ENCODE peak calls at places on chromosome 7, in ten cellular contexts. One of them, this sample, is unnamed.
A peak's percentile ranks its signal among the peaks of the same experiment; 100 is the strongest.

GRCh38 chr7:99267530-99268360 is 4.9 kb upstream of the MYH16 start:
- DNase-seq in fibroblast of lung: peak; percentile 68
- DNase-seq in ELF-1: no peak
- DNase-seq in iris pigment epithelial cell: peak; percentile 91
- DNase-seq in activated effector memory CD4-positive, alpha-beta T cell treated with anti-CD3 and anti-CD28 coated beads, Interleukin-2, amount 50 U/mL, for 16 hours: no peak
- DNase-seq in mesothelial cell of epicardium: no peak
- DNase-seq in AG10803: peak; percentile 77
- DNase-seq in pons: peak; percentile 74
- DNase-seq in GM13976: no peak
- DNase-seq in naive thymus-derived CD4-positive, alpha-beta T cell: no peak
- DNase-seq in this sample: peak; percentile 78

GRCh38 chr7:45581271-45581780 is 7.2 kb downstream of the ADCY1 start:
- DNase-seq in fibroblast of lung: no peak
- DNase-seq in ELF-1: no peak
- DNase-seq in iris pigment epithelial cell: no peak
- DNase-seq in activated effector memory CD4-positive, alpha-beta T cell treated with anti-CD3 and anti-CD28 coated beads, Interleukin-2, amount 50 U/mL, for 16 hours: peak; percentile 47
- DNase-seq in mesothelial cell of epicardium: no peak
- DNase-seq in AG10803: no peak
- DNase-seq in pons: no peak
- DNase-seq in GM13976: no peak
- DNase-seq in naive thymus-derived CD4-positive, alpha-beta T cell: no peak
- DNase-seq in this sample: no peak

GRCh38 chr7:106371629-106372028 is 86.8 kb upstream of the NAMPT start:
- DNase-seq in fibroblast of lung: no peak
- DNase-seq in ELF-1: no peak
- DNase-seq in iris pigment epithelial cell: no peak
- DNase-seq in activated effector memory CD4-positive, alpha-beta T cell treated with anti-CD3 and anti-CD28 coated beads, Interleukin-2, amount 50 U/mL, for 16 hours: no peak
- DNase-seq in mesothelial cell of epicardium: no peak
- DNase-seq in AG10803: peak; percentile 3
- DNase-seq in pons: no peak
- DNase-seq in GM13976: no peak
- DNase-seq in naive thymus-derived CD4-positive, alpha-beta T cell: no peak
- DNase-seq in this sample: no peak

GRCh38 chr7:156639426-156640256 is 933 bp upstream of the RNF32 start:
- DNase-seq in fibroblast of lung: peak; percentile 8
- DNase-seq in ELF-1: no peak
- DNase-seq in iris pigment epithelial cell: peak; percentile 11
- DNase-seq in activated effector memory CD4-positive, alpha-beta T cell treated with anti-CD3 and anti-CD28 coated beads, Interleukin-2, amount 50 U/mL, for 16 hours: peak; percentile 64
- DNase-seq in mesothelial cell of epicardium: no peak
- DNase-seq in AG10803: peak; percentile 4
- DNase-seq in pons: no peak
- DNase-seq in GM13976: no peak
- DNase-seq in naive thymus-derived CD4-positive, alpha-beta T cell: no peak
- DNase-seq in this sample: no peak

GRCh38 chr7:83643012-83643411 is 5.9 kb downstream of the SEMA3E start:
- DNase-seq in fibroblast of lung: no peak
- DNase-seq in ELF-1: no peak
- DNase-seq in iris pigment epithelial cell: no peak
- DNase-seq in activated effector memory CD4-positive, alpha-beta T cell treated with anti-CD3 and anti-CD28 coated beads, Interleukin-2, amount 50 U/mL, for 16 hours: no peak
- DNase-seq in mesothelial cell of epicardium: no peak
- DNase-seq in AG10803: no peak
- DNase-seq in pons: no peak
- DNase-seq in GM13976: no peak
- DNase-seq in naive thymus-derived CD4-positive, alpha-beta T cell: no peak
- DNase-seq in this sample: no peak

GRCh38 chr7:41114691-41115090 is 588.2 kb downstream of the INHBA start:
- DNase-seq in fibroblast of lung: no peak
- DNase-seq in ELF-1: no peak
- DNase-seq in iris pigment epithelial cell: no peak
- DNase-seq in activated effector memory CD4-positive, alpha-beta T cell treated with anti-CD3 and anti-CD28 coated beads, Interleukin-2, amount 50 U/mL, for 16 hours: no peak
- DNase-seq in mesothelial cell of epicardium: no peak
- DNase-seq in AG10803: no peak
- DNase-seq in pons: no peak
- DNase-seq in GM13976: no peak
- DNase-seq in naive thymus-derived CD4-positive, alpha-beta T cell: no peak
- DNase-seq in this sample: no peak

GRCh38 chr7:6650521-6651011 is 13.4 kb downstream of the ZNF316 start:
- DNase-seq in fibroblast of lung: no peak
- DNase-seq in ELF-1: no peak
- DNase-seq in iris pigment epithelial cell: no peak
- DNase-seq in activated effector memory CD4-positive, alpha-beta T cell treated with anti-CD3 and anti-CD28 coated beads, Interleukin-2, amount 50 U/mL, for 16 hours: peak; percentile 50
- DNase-seq in mesothelial cell of epicardium: no peak
- DNase-seq in AG10803: no peak
- DNase-seq in pons: no peak
- DNase-seq in GM13976: no peak
- DNase-seq in naive thymus-derived CD4-positive, alpha-beta T cell: no peak
- DNase-seq in this sample: no peak

GRCh38 chr7:100604976-100605911 is 3.1 kb downstream of the PCOLCE start:
- DNase-seq in fibroblast of lung: no peak
- DNase-seq in ELF-1: peak; percentile 46
- DNase-seq in iris pigment epithelial cell: no peak
- DNase-seq in activated effector memory CD4-positive, alpha-beta T cell treated with anti-CD3 and anti-CD28 coated beads, Interleukin-2, amount 50 U/mL, for 16 hours: peak; percentile 80
- DNase-seq in mesothelial cell of epicardium: peak; percentile 57
- DNase-seq in AG10803: no peak
- DNase-seq in pons: no peak
- DNase-seq in GM13976: peak; percentile 49
- DNase-seq in naive thymus-derived CD4-positive, alpha-beta T cell: peak; percentile 43
- DNase-seq in this sample: peak; percentile 64

GRCh38 chr7:112459645-112460044 is 9.4 kb downstream of the IFRD1 start:
- DNase-seq in fibroblast of lung: no peak
- DNase-seq in ELF-1: no peak
- DNase-seq in iris pigment epithelial cell: no peak
- DNase-seq in activated effector memory CD4-positive, alpha-beta T cell treated with anti-CD3 and anti-CD28 coated beads, Interleukin-2, amount 50 U/mL, for 16 hours: no peak
- DNase-seq in mesothelial cell of epicardium: no peak
- DNase-seq in AG10803: no peak
- DNase-seq in pons: no peak
- DNase-seq in GM13976: no peak
- DNase-seq in naive thymus-derived CD4-positive, alpha-beta T cell: no peak
- DNase-seq in this sample: no peak

GRCh38 chr7:16638282-16639265 is 7.0 kb downstream of the ANKMY2 start:
- DNase-seq in fibroblast of lung: no peak
- DNase-seq in ELF-1: no peak
- DNase-seq in iris pigment epithelial cell: no peak
- DNase-seq in activated effector memory CD4-positive, alpha-beta T cell treated with anti-CD3 and anti-CD28 coated beads, Interleukin-2, amount 50 U/mL, for 16 hours: no peak
- DNase-seq in mesothelial cell of epicardium: no peak
- DNase-seq in AG10803: peak; percentile 24
- DNase-seq in pons: no peak
- DNase-seq in GM13976: no peak
- DNase-seq in naive thymus-derived CD4-positive, alpha-beta T cell: no peak
- DNase-seq in this sample: no peak

GRCh38 chr7:981793-982510 is 1.0 kb upstream of the CYP2W1 start:
- DNase-seq in fibroblast of lung: no peak
- DNase-seq in ELF-1: no peak
- DNase-seq in iris pigment epithelial cell: no peak
- DNase-seq in activated effector memory CD4-positive, alpha-beta T cell treated with anti-CD3 and anti-CD28 coated beads, Interleukin-2, amount 50 U/mL, for 16 hours: no peak
- DNase-seq in mesothelial cell of epicardium: no peak
- DNase-seq in AG10803: no peak
- DNase-seq in pons: no peak
- DNase-seq in GM13976: no peak
- DNase-seq in naive thymus-derived CD4-positive, alpha-beta T cell: no peak
- DNase-seq in this sample: no peak

GRCh38 chr7:88302486-88302885 is 4.2 kb downstream of the STEAP4 start:
- DNase-seq in fibroblast of lung: no peak
- DNase-seq in ELF-1: no peak
- DNase-seq in iris pigment epithelial cell: no peak
- DNase-seq in activated effector memory CD4-positive, alpha-beta T cell treated with anti-CD3 and anti-CD28 coated beads, Interleukin-2, amount 50 U/mL, for 16 hours: no peak
- DNase-seq in mesothelial cell of epicardium: no peak
- DNase-seq in AG10803: no peak
- DNase-seq in pons: no peak
- DNase-seq in GM13976: no peak
- DNase-seq in naive thymus-derived CD4-positive, alpha-beta T cell: no peak
- DNase-seq in this sample: no peak

GRCh38 chr7:36400023-36400422 is 10.4 kb downstream of the ANLN start:
- DNase-seq in fibroblast of lung: no peak
- DNase-seq in ELF-1: no peak
- DNase-seq in iris pigment epithelial cell: no peak
- DNase-seq in activated effector memory CD4-positive, alpha-beta T cell treated with anti-CD3 and anti-CD28 coated beads, Interleukin-2, amount 50 U/mL, for 16 hours: no peak
- DNase-seq in mesothelial cell of epicardium: no peak
- DNase-seq in AG10803: no peak
- DNase-seq in pons: no peak
- DNase-seq in GM13976: no peak
- DNase-seq in naive thymus-derived CD4-positive, alpha-beta T cell: no peak
- DNase-seq in this sample: no peak

GRCh38 chr7:106606120-106606519 is 54.8 kb downstream of the CCDC71L start:
- DNase-seq in fibroblast of lung: no peak
- DNase-seq in ELF-1: no peak
- DNase-seq in iris pigment epithelial cell: no peak
- DNase-seq in activated effector memory CD4-positive, alpha-beta T cell treated with anti-CD3 and anti-CD28 coated beads, Interleukin-2, amount 50 U/mL, for 16 hours: no peak
- DNase-seq in mesothelial cell of epicardium: no peak
- DNase-seq in AG10803: no peak
- DNase-seq in pons: no peak
- DNase-seq in GM13976: no peak
- DNase-seq in naive thymus-derived CD4-positive, alpha-beta T cell: no peak
- DNase-seq in this sample: no peak

GRCh38 chr7:127320974-127321373 is 68.2 kb upstream of the GRM8 start:
- DNase-seq in fibroblast of lung: no peak
- DNase-seq in ELF-1: no peak
- DNase-seq in iris pigment epithelial cell: no peak
- DNase-seq in activated effector memory CD4-positive, alpha-beta T cell treated with anti-CD3 and anti-CD28 coated beads, Interleukin-2, amount 50 U/mL, for 16 hours: no peak
- DNase-seq in mesothelial cell of epicardium: no peak
- DNase-seq in AG10803: no peak
- DNase-seq in pons: no peak
- DNase-seq in GM13976: no peak
- DNase-seq in naive thymus-derived CD4-positive, alpha-beta T cell: no peak
- DNase-seq in this sample: no peak

GRCh38 chr7:105336009-105336408 is 52.7 kb downstream of the SRPK2 start:
- DNase-seq in fibroblast of lung: peak; percentile 49
- DNase-seq in ELF-1: no peak
- DNase-seq in iris pigment epithelial cell: no peak
- DNase-seq in activated effector memory CD4-positive, alpha-beta T cell treated with anti-CD3 and anti-CD28 coated beads, Interleukin-2, amount 50 U/mL, for 16 hours: no peak
- DNase-seq in mesothelial cell of epicardium: no peak
- DNase-seq in AG10803: no peak
- DNase-seq in pons: peak; percentile 41
- DNase-seq in GM13976: no peak
- DNase-seq in naive thymus-derived CD4-positive, alpha-beta T cell: no peak
- DNase-seq in this sample: peak; percentile 47

GRCh38 chr7:137790828-137791227 is 55.9 kb downstream of the DGKI start:
- DNase-seq in fibroblast of lung: no peak
- DNase-seq in ELF-1: no peak
- DNase-seq in iris pigment epithelial cell: no peak
- DNase-seq in activated effector memory CD4-positive, alpha-beta T cell treated with anti-CD3 and anti-CD28 coated beads, Interleukin-2, amount 50 U/mL, for 16 hours: no peak
- DNase-seq in mesothelial cell of epicardium: no peak
- DNase-seq in AG10803: peak; percentile 33
- DNase-seq in pons: no peak
- DNase-seq in GM13976: no peak
- DNase-seq in naive thymus-derived CD4-positive, alpha-beta T cell: no peak
- DNase-seq in this sample: no peak

GRCh38 chr7:40009301-40009700 is 59.2 kb downstream of the CDK13 start:
- DNase-seq in fibroblast of lung: no peak
- DNase-seq in ELF-1: no peak
- DNase-seq in iris pigment epithelial cell: peak; percentile 21
- DNase-seq in activated effector memory CD4-positive, alpha-beta T cell treated with anti-CD3 and anti-CD28 coated beads, Interleukin-2, amount 50 U/mL, for 16 hours: no peak
- DNase-seq in mesothelial cell of epicardium: no peak
- DNase-seq in AG10803: peak; percentile 18
- DNase-seq in pons: no peak
- DNase-seq in GM13976: no peak
- DNase-seq in naive thymus-derived CD4-positive, alpha-beta T cell: no peak
- DNase-seq in this sample: no peak

GRCh38 chr7:122092964-122093797 is 50.9 kb downstream of the AASS start:
- DNase-seq in fibroblast of lung: peak; percentile 85
- DNase-seq in ELF-1: peak; percentile 69
- DNase-seq in iris pigment epithelial cell: peak; percentile 86
- DNase-seq in activated effector memory CD4-positive, alpha-beta T cell treated with anti-CD3 and anti-CD28 coated beads, Interleukin-2, amount 50 U/mL, for 16 hours: peak; percentile 76
- DNase-seq in mesothelial cell of epicardium: peak; percentile 74
- DNase-seq in AG10803: peak; percentile 79
- DNase-seq in pons: peak; percentile 77
- DNase-seq in GM13976: peak; percentile 13
- DNase-seq in naive thymus-derived CD4-positive, alpha-beta T cell: peak; percentile 46
- DNase-seq in this sample: peak; percentile 67

GRCh38 chr7:80725181-80725611 is 86.8 kb downstream of the CD36 start:
- DNase-seq in fibroblast of lung: no peak
- DNase-seq in ELF-1: no peak
- DNase-seq in iris pigment epithelial cell: no peak
- DNase-seq in activated effector memory CD4-positive, alpha-beta T cell treated with anti-CD3 and anti-CD28 coated beads, Interleukin-2, amount 50 U/mL, for 16 hours: no peak
- DNase-seq in mesothelial cell of epicardium: no peak
- DNase-seq in AG10803: no peak
- DNase-seq in pons: no peak
- DNase-seq in GM13976: no peak
- DNase-seq in naive thymus-derived CD4-positive, alpha-beta T cell: no peak
- DNase-seq in this sample: no peak

GRCh38 chr7:44379366-44380178 is 54.2 kb upstream of the CAMK2B start:
- DNase-seq in fibroblast of lung: peak; percentile 21
- DNase-seq in ELF-1: no peak
- DNase-seq in iris pigment epithelial cell: peak; percentile 41
- DNase-seq in activated effector memory CD4-positive, alpha-beta T cell treated with anti-CD3 and anti-CD28 coated beads, Interleukin-2, amount 50 U/mL, for 16 hours: no peak
- DNase-seq in mesothelial cell of epicardium: no peak
- DNase-seq in AG10803: peak; percentile 25
- DNase-seq in pons: no peak
- DNase-seq in GM13976: peak; percentile 24
- DNase-seq in naive thymus-derived CD4-positive, alpha-beta T cell: no peak
- DNase-seq in this sample: peak; percentile 34

GRCh38 chr7:143392875-143393266 is 11.7 kb downstream of the ZYX start:
- DNase-seq in fibroblast of lung: peak; percentile 44
- DNase-seq in ELF-1: no peak
- DNase-seq in iris pigment epithelial cell: no peak
- DNase-seq in activated effector memory CD4-positive, alpha-beta T cell treated with anti-CD3 and anti-CD28 coated beads, Interleukin-2, amount 50 U/mL, for 16 hours: no peak
- DNase-seq in mesothelial cell of epicardium: no peak
- DNase-seq in AG10803: no peak
- DNase-seq in pons: no peak
- DNase-seq in GM13976: no peak
- DNase-seq in naive thymus-derived CD4-positive, alpha-beta T cell: no peak
- DNase-seq in this sample: no peak

GRCh38 chr7:132646064-132646463 is 69.8 kb upstream of the PLXNA4 start:
- DNase-seq in fibroblast of lung: no peak
- DNase-seq in ELF-1: no peak
- DNase-seq in iris pigment epithelial cell: no peak
- DNase-seq in activated effector memory CD4-positive, alpha-beta T cell treated with anti-CD3 and anti-CD28 coated beads, Interleukin-2, amount 50 U/mL, for 16 hours: no peak
- DNase-seq in mesothelial cell of epicardium: no peak
- DNase-seq in AG10803: no peak
- DNase-seq in pons: no peak
- DNase-seq in GM13976: no peak
- DNase-seq in naive thymus-derived CD4-positive, alpha-beta T cell: no peak
- DNase-seq in this sample: peak; percentile 22

GRCh38 chr7:157559596-157560257 is 222.9 kb downstream of the DNAJB6 start:
- DNase-seq in fibroblast of lung: no peak
- DNase-seq in ELF-1: no peak
- DNase-seq in iris pigment epithelial cell: no peak
- DNase-seq in activated effector memory CD4-positive, alpha-beta T cell treated with anti-CD3 and anti-CD28 coated beads, Interleukin-2, amount 50 U/mL, for 16 hours: peak; percentile 54
- DNase-seq in mesothelial cell of epicardium: no peak
- DNase-seq in AG10803: no peak
- DNase-seq in pons: no peak
- DNase-seq in GM13976: no peak
- DNase-seq in naive thymus-derived CD4-positive, alpha-beta T cell: no peak
- DNase-seq in this sample: no peak

GRCh38 chr7:112556633-112557032 is 75.8 kb downstream of the LSMEM1 start:
- DNase-seq in fibroblast of lung: no peak
- DNase-seq in ELF-1: no peak
- DNase-seq in iris pigment epithelial cell: no peak
- DNase-seq in activated effector memory CD4-positive, alpha-beta T cell treated with anti-CD3 and anti-CD28 coated beads, Interleukin-2, amount 50 U/mL, for 16 hours: no peak
- DNase-seq in mesothelial cell of epicardium: no peak
- DNase-seq in AG10803: no peak
- DNase-seq in pons: no peak
- DNase-seq in GM13976: peak; percentile 15
- DNase-seq in naive thymus-derived CD4-positive, alpha-beta T cell: peak; percentile 32
- DNase-seq in this sample: peak; percentile 18

GRCh38 chr7:84085147-84085546 is 109.4 kb downstream of the SEMA3A start:
- DNase-seq in fibroblast of lung: peak; percentile 80
- DNase-seq in ELF-1: no peak
- DNase-seq in iris pigment epithelial cell: peak; percentile 73
- DNase-seq in activated effector memory CD4-positive, alpha-beta T cell treated with anti-CD3 and anti-CD28 coated beads, Interleukin-2, amount 50 U/mL, for 16 hours: no peak
- DNase-seq in mesothelial cell of epicardium: no peak
- DNase-seq in AG10803: peak; percentile 25
- DNase-seq in pons: no peak
- DNase-seq in GM13976: no peak
- DNase-seq in naive thymus-derived CD4-positive, alpha-beta T cell: no peak
- DNase-seq in this sample: peak; percentile 99

GRCh38 chr7:27235387-27236052 is 7.1 kb upstream of the EVX1 start:
- DNase-seq in fibroblast of lung: no peak
- DNase-seq in ELF-1: peak; percentile 88
- DNase-seq in iris pigment epithelial cell: no peak
- DNase-seq in activated effector memory CD4-positive, alpha-beta T cell treated with anti-CD3 and anti-CD28 coated beads, Interleukin-2, amount 50 U/mL, for 16 hours: no peak
- DNase-seq in mesothelial cell of epicardium: peak; percentile 74
- DNase-seq in AG10803: peak; percentile 17
- DNase-seq in pons: no peak
- DNase-seq in GM13976: peak; percentile 59
- DNase-seq in naive thymus-derived CD4-positive, alpha-beta T cell: no peak
- DNase-seq in this sample: peak; percentile 66

GRCh38 chr7:6284461-6285360 is 12.3 kb upstream of the CYTH3 start:
- DNase-seq in fibroblast of lung: no peak
- DNase-seq in ELF-1: peak; percentile 30
- DNase-seq in iris pigment epithelial cell: peak; percentile 48
- DNase-seq in activated effector memory CD4-positive, alpha-beta T cell treated with anti-CD3 and anti-CD28 coated beads, Interleukin-2, amount 50 U/mL, for 16 hours: no peak
- DNase-seq in mesothelial cell of epicardium: no peak
- DNase-seq in AG10803: no peak
- DNase-seq in pons: no peak
- DNase-seq in GM13976: no peak
- DNase-seq in naive thymus-derived CD4-positive, alpha-beta T cell: no peak
- DNase-seq in this sample: peak; percentile 84

This sample was measured in SW480.